ENCODE peak calls at places on chromosomes 6 and 20, in five cellular contexts. G is activated CD4-positive, alpha-beta T cell treated with anti-CD3 and anti-CD28 coated beads, Interleukin-2, amount 10 ng/mL, durations not matched to agents 7 days and 5 days; S is stimulated activated CD4-positive, alpha-beta T cell treated with anti-CD3 and anti-CD28 coated beads, Interleukin-12 subunit alpha, Interleukin-12 subunit beta, amount 100 ng/mL, for 48 hours; P is A549; V is left cardiac atrium. A is an unnamed sample.

GRCh38 chr20:1588166-1588868 is 30.8 kb upstream of the SIRPD start:
- DNase-seq in P (no peak), V (no peak), G (no peak), S (no peak), A (peak)

GRCh38 chr6:151806757-151807512 is 547 bp upstream of the ESR1 start:
- DNase-seq in G (no peak), V (no peak), S (no peak), P (no peak), A (peak)

GRCh38 chr20:51818479-51819008 is 16.2 kb upstream of the SALL4 start:
- DNase-seq in G (no peak), V (no peak), S (no peak), P (no peak), A (no peak)

GRCh38 chr6:37021356-37022129 is 16.1 kb downstream of the FGD2 start:
- DNase-seq in S (peak), G (peak), P (peak), V (no peak), A (no peak)

GRCh38 chr6:32152414-32153251 is 894 bp upstream of the PRRT1 start:
- DNase-seq in G (no peak), S (no peak), V (no peak), P (no peak), A (no peak)

GRCh38 chr6:83055366-83055964 is 10.2 kb downstream of the UBE3D start:
- DNase-seq in V (peak), G (peak), S (peak), P (peak), A (no peak)

GRCh38 chr6:138654715-138655634 is 118.6 kb upstream of the CCDC28A start:
- DNase-seq in P (no peak), V (no peak), G (no peak), S (peak), A (no peak)

GRCh38 chr6:46444772-46445454 is 46.3 kb downstream of the RCAN2 start:
- DNase-seq in G (no peak), V (no peak), P (no peak), S (no peak), A (no peak)

GRCh38 chr6:28488916-28489365 is 26.7 kb downstream of the GPX6 start:
- DNase-seq in S (peak), P (peak), G (peak), V (no peak), A (no peak)

GRCh38 chr6:8065519-8065911 is 1.3 kb upstream of the BLOC1S5 start:
- DNase-seq in V (no peak), G (no peak), P (no peak), S (peak), A (no peak)

GRCh38 chr20:46701986-46702385 is 7.5 kb upstream of the SLC2A10 start:
- DNase-seq in P (no peak), V (no peak), S (no peak), G (no peak), A (no peak)

GRCh38 chr6:162058281-162058875 is 669.2 kb downstream of the PRKN start:
- DNase-seq in V (no peak), S (no peak), P (peak), G (no peak), A (no peak)

GRCh38 chr6:160790028-160790792 is 88.2 kb downstream of the PLG start:
- DNase-seq in G (no peak), S (no peak), V (no peak), P (no peak), A (no peak)

GRCh38 chr6:125129354-125129753 is 24.2 kb upstream of the TPD52L1 start:
- DNase-seq in S (no peak), G (no peak), P (no peak), V (no peak), A (no peak)

GRCh38 chr6:109795994-109796555 is 105.0 kb downstream of the FIG4 start:
- DNase-seq in S (no peak), V (no peak), G (no peak), P (no peak), A (no peak)

GRCh38 chr6:144017167-144018094 is 9.4 kb upstream of the PLAGL1 start:
- DNase-seq in S (no peak), P (no peak), V (no peak), G (no peak), A (no peak)

GRCh38 chr6:148577687-148578488 is 168.9 kb upstream of the UST start:
- DNase-seq in P (peak), V (peak), S (peak), G (peak), A (peak)

GRCh38 chr6:157614026-157614484 is 209.0 kb upstream of the SNX9 start:
- DNase-seq in V (no peak), P (no peak), S (no peak), G (no peak), A (no peak)

GRCh38 chr6:129733290-129733689 is 23.3 kb upstream of the ARHGAP18 start:
- DNase-seq in P (no peak), G (no peak), S (no peak), V (no peak), A (no peak)

GRCh38 chr6:10720229-10720959 is 2.5 kb upstream of the TMEM14C start:
- DNase-seq in S (peak), G (peak), V (peak), P (no peak), A (no peak)

GRCh38 chr6:145814035-145814500 is 527 bp downstream of the FBXO30 start:
- DNase-seq in G (peak), V (peak), P (peak), S (no peak), A (no peak)

GRCh38 chr20:58014628-58015315 is 213.7 kb downstream of the ANKRD60 start:
- DNase-seq in S (no peak), V (no peak), P (peak), G (peak), A (no peak)

GRCh38 chr20:57819291-57819690 is 109.5 kb upstream of the PMEPA1 start:
- DNase-seq in P (no peak), G (no peak), V (no peak), S (no peak), A (no peak)

GRCh38 chr20:22795897-22796296 is 211.5 kb upstream of the FOXA2 start:
- DNase-seq in V (peak), P (peak), S (no peak), G (no peak), A (no peak)

A was measured in CMK.